ENCODE peak calls at places on chromosomes 4 and X, in five cellular contexts. One of them, this sample, is unnamed.

GRCh38 chr4:84497220-84497834 is 1.8 kb downstream of the NKX6-1 start:
- DNase-seq in K562: no peak
- DNase-seq in SK-N-SH: peak
- DNase-seq in H1: no peak
- DNase-seq in HCT116: no peak
- DNase-seq in this sample: no peak

GRCh38 chr4:45662996-45663395 is 460.9 kb downstream of the GABRG1 start:
- DNase-seq in K562: no peak
- DNase-seq in HCT116: no peak
- DNase-seq in SK-N-SH: no peak
- DNase-seq in H1: no peak
- DNase-seq in this sample: no peak

GRCh38 chrX:1391370-1391706 is 575 bp downstream of the SLC25A6 start:
- DNase-seq in SK-N-SH: peak
- DNase-seq in K562: peak
- DNase-seq in H1: peak
- DNase-seq in HCT116: no peak
- DNase-seq in this sample: no peak

GRCh38 chr4:88448905-88449689 is 7.8 kb upstream of the HERC5 start:
- DNase-seq in K562: no peak
- DNase-seq in HCT116: no peak
- DNase-seq in H1: no peak
- DNase-seq in SK-N-SH: no peak
- DNase-seq in this sample: no peak

GRCh38 chr4:54384563-54384962 is 155.5 kb downstream of the PDGFRA start:
- DNase-seq in H1: no peak
- DNase-seq in SK-N-SH: no peak
- DNase-seq in K562: no peak
- DNase-seq in HCT116: peak
- DNase-seq in this sample: no peak

GRCh38 chrX:50941638-50942037 is 31.1 kb downstream of the BMP15 start:
- DNase-seq in SK-N-SH: peak
- DNase-seq in K562: no peak
- DNase-seq in HCT116: no peak
- DNase-seq in H1: no peak
- DNase-seq in this sample: no peak

GRCh38 chr4:123564758-123565346 is 168.3 kb downstream of the SPRY1 start:
- DNase-seq in HCT116: peak
- DNase-seq in SK-N-SH: peak
- DNase-seq in H1: peak
- DNase-seq in K562: peak
- DNase-seq in this sample: peak

GRCh38 chr4:71188197-71188625 is 150.6 kb upstream of the SLC4A4 start:
- DNase-seq in H1: no peak
- DNase-seq in HCT116: no peak
- DNase-seq in SK-N-SH: no peak
- DNase-seq in K562: no peak
- DNase-seq in this sample: no peak

GRCh38 chrX:110665636-110666035 is 130.0 kb downstream of the CHRDL1 start:
- DNase-seq in H1: no peak
- DNase-seq in SK-N-SH: peak
- DNase-seq in HCT116: no peak
- DNase-seq in K562: peak
- DNase-seq in this sample: no peak

GRCh38 chrX:39802906-39803305 is 294.9 kb downstream of the BCOR start:
- DNase-seq in SK-N-SH: no peak
- DNase-seq in K562: no peak
- DNase-seq in HCT116: no peak
- DNase-seq in H1: no peak
- DNase-seq in this sample: no peak

GRCh38 chr4:21512351-21512750 is 436.2 kb downstream of the KCNIP4 start:
- DNase-seq in H1: no peak
- DNase-seq in HCT116: peak
- DNase-seq in K562: no peak
- DNase-seq in SK-N-SH: peak
- DNase-seq in this sample: no peak

GRCh38 chr4:181030961-181031360 is 1212.2 kb upstream of the TENM3 start:
- DNase-seq in SK-N-SH: no peak
- DNase-seq in K562: no peak
- DNase-seq in HCT116: no peak
- DNase-seq in H1: no peak
- DNase-seq in this sample: no peak

GRCh38 chrX:8731579-8732395 is at the start of gene ANOS1:
- DNase-seq in HCT116: no peak
- DNase-seq in K562: no peak
- DNase-seq in SK-N-SH: peak
- DNase-seq in H1: no peak
- DNase-seq in this sample: no peak

GRCh38 chr4:87916636-87917035 is 58.9 kb upstream of the SPP1 start:
- DNase-seq in SK-N-SH: no peak
- DNase-seq in HCT116: no peak
- DNase-seq in K562: peak
- DNase-seq in H1: no peak
- DNase-seq in this sample: no peak

GRCh38 chr4:81215219-81215892 is at the start of gene PRKG2:
- DNase-seq in H1: no peak
- DNase-seq in HCT116: no peak
- DNase-seq in K562: no peak
- DNase-seq in SK-N-SH: no peak
- DNase-seq in this sample: no peak

GRCh38 chr4:81213671-81214070 is 1.4 kb downstream of the PRKG2 start:
- DNase-seq in H1: no peak
- DNase-seq in K562: no peak
- DNase-seq in SK-N-SH: no peak
- DNase-seq in HCT116: no peak
- DNase-seq in this sample: no peak

GRCh38 chr4:81215936-81216335 is 914 bp upstream of the PRKG2 start:
- DNase-seq in HCT116: no peak
- DNase-seq in SK-N-SH: no peak
- DNase-seq in K562: no peak
- DNase-seq in H1: no peak
- DNase-seq in this sample: no peak

GRCh38 chr4:81214144-81214517 is 891 bp downstream of the PRKG2 start:
- DNase-seq in K562: no peak
- DNase-seq in SK-N-SH: no peak
- DNase-seq in HCT116: no peak
- DNase-seq in H1: no peak
- DNase-seq in this sample: no peak

DNA sequence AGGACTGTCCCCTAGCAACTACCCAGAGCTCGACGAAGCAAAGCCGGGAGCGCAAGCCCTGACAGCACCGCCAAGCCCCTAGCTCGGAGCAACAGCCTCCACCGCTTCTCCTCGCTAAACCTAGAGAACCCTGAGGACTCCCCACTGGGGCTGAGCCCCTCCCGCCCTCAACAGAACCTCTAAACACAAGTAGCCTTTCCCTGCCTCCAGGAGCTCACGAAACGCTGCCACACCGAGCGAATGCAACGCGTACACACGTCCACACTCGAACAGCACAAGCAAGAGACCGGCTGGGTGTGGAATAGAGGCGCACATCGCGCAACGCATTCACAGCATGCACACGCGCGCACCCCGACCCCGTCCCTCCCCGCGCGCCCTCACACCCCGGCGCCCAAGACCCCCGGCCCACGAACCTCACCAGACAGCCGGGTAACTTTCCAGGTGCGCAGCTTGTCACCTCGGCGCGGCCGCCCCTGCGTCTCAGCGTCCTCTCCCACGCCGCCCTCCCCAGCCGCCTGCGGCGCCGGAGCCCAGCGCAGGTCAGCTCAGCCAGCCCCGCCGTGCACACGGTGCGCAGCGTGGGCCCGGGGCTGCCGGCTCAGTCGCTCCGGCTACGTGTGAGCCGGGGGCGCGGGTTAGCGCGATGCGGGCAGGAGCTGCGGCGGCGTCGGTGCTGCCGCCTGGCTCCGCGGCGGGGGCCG is 354 bp downstream of the PRKG2 start:
- DNase-seq in HCT116: no peak
- DNase-seq in H1: no peak
- DNase-seq in K562: no peak
- DNase-seq in SK-N-SH: peak
- DNase-seq in this sample: no peak
- TF ChIP-seq SIN3A in HCT116: no peak
- TF ChIP-seq SIN3A in H1: no peak
- TF ChIP-seq SIN3A in K562: no peak
- TF ChIP-seq SIN3A in SK-N-SH: no peak
- TF ChIP-seq SIN3A in this sample: no peak

DNA sequence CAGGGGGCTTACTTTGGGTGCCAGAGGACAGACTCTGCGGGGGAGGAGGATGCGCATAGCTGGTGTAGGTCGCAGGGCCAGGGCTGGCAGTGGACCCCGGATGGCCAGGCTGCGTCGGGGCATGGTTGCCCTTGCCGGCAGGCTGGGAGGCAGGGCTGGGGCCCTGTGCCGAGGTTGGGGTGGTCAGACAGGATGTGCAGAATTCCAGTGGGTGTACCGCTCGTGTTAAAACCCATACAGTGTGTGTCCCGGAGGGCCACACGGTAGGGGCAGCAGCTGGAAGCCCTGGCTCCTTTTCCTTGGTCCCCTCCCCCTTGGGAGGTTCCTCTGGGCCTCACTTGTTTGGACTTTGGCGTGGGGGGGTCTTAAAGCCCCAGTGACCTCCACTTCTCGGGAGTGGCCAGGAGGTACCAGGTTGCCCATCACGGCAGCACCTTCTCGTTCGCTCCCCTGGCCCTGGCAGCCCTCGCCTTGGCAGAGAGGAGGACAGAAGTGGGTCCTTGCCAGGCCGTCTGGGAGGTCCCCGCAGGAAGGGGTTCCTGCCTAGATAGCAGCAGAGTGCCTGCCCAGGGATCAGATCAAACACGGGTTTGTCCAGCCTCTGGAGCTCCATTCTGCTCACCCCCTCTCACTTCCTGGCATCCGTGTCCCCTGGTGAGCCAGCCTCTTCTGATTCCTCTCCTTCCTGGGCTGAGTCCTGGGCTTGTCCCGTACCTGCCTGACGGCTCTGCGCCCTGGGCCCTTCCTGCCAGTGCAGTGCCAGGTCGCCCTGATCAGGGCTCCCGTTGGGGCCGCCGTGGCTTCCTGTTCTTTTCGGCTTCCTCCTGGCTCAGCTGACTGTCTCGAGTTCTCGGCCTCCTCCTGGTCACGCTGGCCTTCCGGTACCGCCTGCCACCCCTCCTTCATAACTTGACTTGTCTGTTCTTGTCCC is 56.7 kb upstream of the HGFAC start:
- DNase-seq in HCT116: no peak
- DNase-seq in SK-N-SH: no peak
- DNase-seq in K562: no peak
- DNase-seq in H1: no peak
- DNase-seq in this sample: no peak
- H3K4me3 ChIP-seq in HCT116: no peak
- H3K4me3 ChIP-seq in SK-N-SH: no peak
- H3K4me3 ChIP-seq in K562: no peak
- H3K4me3 ChIP-seq in H1: no peak
- H3K4me3 ChIP-seq in this sample: peak

GRCh38 chr4:105840426-105841174 is 54.7 kb upstream of the NPNT start:
- DNase-seq in K562: no peak
- DNase-seq in HCT116: no peak
- DNase-seq in H1: no peak
- DNase-seq in SK-N-SH: no peak
- DNase-seq in this sample: no peak

GRCh38 chr4:105843941-105844340 is 51.3 kb upstream of the NPNT start:
- DNase-seq in SK-N-SH: no peak
- DNase-seq in HCT116: no peak
- DNase-seq in H1: no peak
- DNase-seq in K562: no peak
- DNase-seq in this sample: no peak

DNA sequence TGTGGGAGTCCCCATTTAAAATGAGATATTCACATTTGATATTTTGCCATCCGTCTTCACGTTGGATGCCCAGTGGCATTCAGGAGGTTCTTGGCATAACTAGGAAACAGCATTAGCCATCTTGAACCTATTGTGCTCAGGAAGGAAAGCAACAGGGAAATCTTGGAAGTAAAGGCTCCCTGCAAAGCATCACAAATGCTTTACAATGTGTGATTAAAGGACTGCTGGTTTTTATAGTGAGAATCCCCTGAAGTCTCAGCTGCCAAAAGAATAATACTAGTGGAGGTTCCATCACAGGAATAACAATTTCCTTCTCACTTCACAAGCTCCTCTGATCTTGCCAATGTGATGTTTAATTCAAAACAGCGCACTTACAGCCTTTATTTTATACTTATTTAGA is 49.7 kb upstream of the NPNT start:
- DNase-seq in SK-N-SH: no peak
- DNase-seq in H1: no peak
- DNase-seq in K562: no peak
- DNase-seq in HCT116: no peak
- DNase-seq in this sample: no peak
- TF ChIP-seq SIN3A in SK-N-SH: no peak
- TF ChIP-seq SIN3A in H1: no peak
- TF ChIP-seq SIN3A in K562: no peak
- TF ChIP-seq SIN3A in HCT116: no peak
- TF ChIP-seq SIN3A in this sample: no peak

GRCh38 chr4:80261989-80262600 is 4.4 kb upstream of the FGF5 start:
- DNase-seq in K562: no peak
- DNase-seq in SK-N-SH: no peak
- DNase-seq in H1: no peak
- DNase-seq in HCT116: no peak
- DNase-seq in this sample: no peak

GRCh38 chr4:80264825-80265224 is 1.6 kb upstream of the FGF5 start:
- DNase-seq in K562: no peak
- DNase-seq in H1: no peak
- DNase-seq in HCT116: no peak
- DNase-seq in SK-N-SH: no peak
- DNase-seq in this sample: no peak

GRCh38 chr4:80265571-80266266 is 745 bp upstream of the FGF5 start:
- DNase-seq in HCT116: no peak
- DNase-seq in SK-N-SH: peak
- DNase-seq in H1: no peak
- DNase-seq in K562: peak
- DNase-seq in this sample: no peak

GRCh38 chr4:80264352-80264647 is 2.2 kb upstream of the FGF5 start:
- DNase-seq in K562: no peak
- DNase-seq in H1: no peak
- DNase-seq in SK-N-SH: no peak
- DNase-seq in HCT116: no peak
- DNase-seq in this sample: no peak

DNA sequence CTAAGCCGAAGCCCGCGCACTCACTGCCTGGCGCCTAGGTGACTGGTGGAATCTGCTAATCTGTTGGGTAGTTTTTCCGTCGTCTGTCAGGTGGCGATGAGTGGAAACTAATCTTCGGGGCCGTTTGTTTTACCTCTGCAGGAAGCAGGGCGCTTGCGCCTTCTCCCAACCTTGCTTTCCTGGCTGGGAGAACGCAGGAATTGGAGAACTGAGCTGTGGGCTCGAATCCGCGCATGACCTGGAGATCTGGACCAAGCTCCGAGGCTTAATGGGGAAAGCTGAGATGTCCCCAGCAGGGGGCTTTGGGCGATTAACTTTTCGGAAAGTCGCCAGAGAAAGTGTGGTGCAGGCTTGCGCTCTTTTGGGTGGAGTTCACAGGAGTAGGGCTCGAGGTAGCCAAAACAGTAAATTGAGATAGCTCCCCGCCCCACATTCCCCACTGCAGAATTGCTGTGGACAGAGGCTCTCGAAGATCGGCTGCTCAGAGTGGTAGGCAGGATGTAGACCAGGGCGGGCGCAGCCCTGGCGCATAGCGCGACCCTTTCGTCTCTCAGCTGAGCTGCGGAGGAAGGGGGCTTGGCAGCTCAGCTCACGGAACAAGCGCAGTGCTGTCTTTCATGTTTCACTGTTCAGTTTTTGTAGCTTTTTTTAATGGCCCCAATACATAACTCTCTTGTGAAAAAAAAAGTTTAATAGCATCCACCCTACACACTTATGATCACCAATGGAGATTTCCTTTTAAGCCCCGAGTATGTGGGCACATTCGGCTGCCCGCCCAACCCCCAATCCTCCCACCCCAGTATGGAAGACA is 2.7 kb upstream of the FGF5 start:
- DNase-seq in HCT116: no peak
- DNase-seq in H1: no peak
- DNase-seq in SK-N-SH: no peak
- DNase-seq in K562: no peak
- DNase-seq in this sample: no peak
- H3K4me3 ChIP-seq in HCT116: no peak
- H3K4me3 ChIP-seq in H1: peak
- H3K4me3 ChIP-seq in SK-N-SH: no peak
- H3K4me3 ChIP-seq in K562: no peak
- H3K4me3 ChIP-seq in this sample: no peak